ENCODE peak calls at places on chromosomes 3 and 15, in nine cellular contexts. U is AG09319, O is spleen, P is Peyer's patch, V is activated B cell treated with CpG ODN at 0.5 μM for 24 hours, M is right lobe of liver, F is uterus, Z is epithelial cell of proximal tubule, D is ovary. R is an unnamed sample.
A peak's percentile ranks its signal among the peaks of the same experiment; 100 is the strongest.

GRCh38 chr3:143775401-143775970 is 72.8 kb downstream of the SLC9A9 start:
- DNase-seq in O (no peak), F (no peak), U (no peak), D (no peak), V (no peak), M (no peak), P (no peak), Z (no peak), R (no peak)

GRCh38 chr3:156449712-156450574 is 105.0 kb downstream of the SSR3 start:
- DNase-seq in U (no peak), Z (no peak), F (no peak), P (no peak), D (no peak), O (no peak), V (no peak), M (no peak), R (no peak)

GRCh38 chr3:37032961-37033360 is 39.6 kb downstream of the MLH1 start:
- DNase-seq in V (no peak), D (peak; percentile 45), P (no peak), U (no peak), O (no peak), F (peak; percentile 56), M (no peak), Z (no peak), R (no peak)

GRCh38 chr3:107285197-107285596 is 92.0 kb upstream of the CCDC54 start:
- DNase-seq in O (no peak), D (no peak), Z (no peak), U (no peak), P (no peak), M (no peak), V (no peak), F (no peak), R (no peak)

GRCh38 chr15:57728436-57728835 is 21.9 kb downstream of the POLR2M start:
- DNase-seq in O (no peak), V (no peak), D (no peak), F (no peak), P (no peak), U (no peak), Z (no peak), M (no peak), R (no peak)

GRCh38 chr15:101099183-101099582 is 152.7 kb downstream of the CHSY1 start:
- DNase-seq in F (no peak), D (no peak), P (no peak), M (no peak), Z (no peak), V (no peak), U (no peak), O (no peak), R (no peak)

GRCh38 chr3:197335428-197336132 is 37.2 kb upstream of the DLG1 start:
- DNase-seq in U (no peak), P (peak; percentile 39), F (no peak), M (peak; percentile 39), V (no peak), Z (no peak), O (no peak), D (no peak), R (no peak)

GRCh38 chr3:157301755-157302154 is 134.9 kb upstream of the PTX3 start:
- DNase-seq in V (no peak), O (no peak), F (no peak), M (no peak), U (no peak), Z (no peak), D (no peak), P (no peak), R (no peak)

GRCh38 chr3:123949606-123950005 is 11.4 kb downstream of the CCDC14 start:
- DNase-seq in O (no peak), V (no peak), Z (no peak), U (no peak), D (no peak), F (no peak), P (no peak), M (no peak), R (no peak)

GRCh38 chr3:2872884-2873283 is 237.3 kb downstream of the IL5RA start:
- DNase-seq in V (no peak), U (no peak), O (no peak), D (no peak), M (no peak), F (no peak), Z (peak; percentile 35), P (no peak), R (no peak)

GRCh38 chr15:26580943-26581342 is 191.9 kb downstream of the GABRB3 start:
- DNase-seq in O (no peak), V (no peak), U (no peak), D (no peak), M (no peak), P (no peak), Z (no peak), F (no peak), R (no peak)

GRCh38 chr3:14177580-14178246 is 688 bp downstream of the XPC start:
- DNase-seq in D (no peak), M (no peak), Z (no peak), P (no peak), O (no peak), U (no peak), V (no peak), F (no peak), R (no peak)

GRCh38 chr3:149638401-149639092 is 19.3 kb downstream of the WWTR1 start:
- DNase-seq in O (no peak), M (no peak), D (no peak), U (peak; percentile 67), V (no peak), P (no peak), F (peak; percentile 22), Z (no peak), R (peak; percentile 43)

GRCh38 chr3:72973031-72973723 is 23.4 kb upstream of the PPP4R2 start:
- DNase-seq in D (no peak), P (peak; percentile 88), F (no peak), U (no peak), O (no peak), M (peak; percentile 70), V (no peak), Z (peak; percentile 38), R (peak; percentile 40)

GRCh38 chr3:133901083-133901482 is 5.4 kb upstream of the RAB6B start:
- DNase-seq in U (no peak), O (no peak), F (no peak), Z (no peak), D (no peak), V (no peak), P (no peak), M (no peak), R (no peak)
- TF ChIP-seq CTCF in U (no peak), O (no peak), F (no peak), Z (peak; percentile 47), D (no peak), V (no peak), P (no peak), M (no peak), R (no peak)

GRCh38 chr15:71572452-71573053 is 237.8 kb upstream of the NR2E3 start:
- DNase-seq in O (no peak), U (no peak), V (no peak), P (no peak), M (no peak), Z (no peak), F (no peak), D (no peak), R (no peak)
- TF ChIP-seq CTCF in O (no peak), U (no peak), V (no peak), P (no peak), M (peak; percentile 11), Z (peak; percentile 46), F (no peak), D (no peak), R (no peak)

GRCh38 chr3:151201046-151201730 is 1.8 kb downstream of the GPR171 start:
- DNase-seq in D (no peak), O (no peak), P (no peak), V (no peak), Z (no peak), M (no peak), F (no peak), U (no peak), R (no peak)

GRCh38 chr3:151197981-151198767 is 4.8 kb downstream of the GPR171 start:
- DNase-seq in V (no peak), F (no peak), D (no peak), P (no peak), O (no peak), U (no peak), Z (no peak), M (peak; percentile 64), R (no peak)

GRCh38 chr3:151200586-151200985 is 2.4 kb downstream of the GPR171 start:
- DNase-seq in O (no peak), D (no peak), U (no peak), Z (no peak), F (no peak), V (no peak), M (no peak), P (no peak), R (no peak)

GRCh38 chr3:151198849-151199248 is 4.2 kb downstream of the GPR171 start:
- DNase-seq in M (no peak), F (no peak), O (no peak), V (no peak), D (no peak), U (no peak), Z (no peak), P (no peak), R (no peak)

DNA sequence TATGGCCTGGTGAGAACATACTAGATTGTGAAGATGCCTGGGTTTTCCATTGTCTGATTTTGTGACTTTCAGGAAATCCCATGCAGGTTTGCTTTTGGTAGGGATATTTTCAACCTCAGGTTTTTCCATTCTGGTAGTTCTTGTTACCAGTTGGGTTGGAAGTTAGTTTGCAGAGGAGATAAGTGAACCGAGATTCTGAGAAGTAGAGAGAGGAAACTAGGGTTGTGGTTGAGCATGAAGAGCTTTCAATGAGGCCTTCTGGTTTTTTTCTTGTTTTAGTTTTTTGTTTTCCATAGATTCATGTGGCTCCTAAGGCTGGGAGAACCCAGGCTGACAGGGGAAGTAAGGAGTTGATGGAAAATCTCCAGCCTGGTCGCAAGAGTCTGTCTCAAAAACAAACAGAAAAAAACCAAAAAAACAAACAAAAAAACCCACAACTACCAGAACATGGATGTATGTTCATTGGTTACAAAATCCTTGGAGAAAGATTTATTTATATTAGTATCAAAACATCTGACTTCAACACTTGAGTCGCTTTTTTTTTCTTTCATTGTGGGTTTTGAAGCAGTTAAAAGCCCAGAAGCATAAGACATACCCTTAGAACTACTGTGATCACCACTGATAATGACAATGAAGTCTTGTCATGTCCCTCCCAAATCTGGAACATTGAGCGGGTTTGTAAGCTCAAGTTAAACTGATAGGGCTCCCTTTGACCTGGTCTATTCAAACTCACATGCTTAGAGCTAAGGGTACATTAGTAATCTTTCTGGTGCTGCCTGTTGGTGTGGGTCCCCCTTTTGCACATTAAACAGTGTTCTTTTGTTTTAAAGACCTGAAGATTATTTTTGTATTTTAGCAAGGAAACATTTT is 3.2 kb downstream of the GPR171 start:
- DNase-seq in M (no peak), F (no peak), O (no peak), Z (no peak), V (no peak), U (no peak), P (no peak), D (no peak), R (no peak)
- TF ChIP-seq CTCF in M (no peak), F (no peak), O (no peak), Z (no peak), V (no peak), U (no peak), P (no peak), D (no peak), R (no peak)

DNA sequence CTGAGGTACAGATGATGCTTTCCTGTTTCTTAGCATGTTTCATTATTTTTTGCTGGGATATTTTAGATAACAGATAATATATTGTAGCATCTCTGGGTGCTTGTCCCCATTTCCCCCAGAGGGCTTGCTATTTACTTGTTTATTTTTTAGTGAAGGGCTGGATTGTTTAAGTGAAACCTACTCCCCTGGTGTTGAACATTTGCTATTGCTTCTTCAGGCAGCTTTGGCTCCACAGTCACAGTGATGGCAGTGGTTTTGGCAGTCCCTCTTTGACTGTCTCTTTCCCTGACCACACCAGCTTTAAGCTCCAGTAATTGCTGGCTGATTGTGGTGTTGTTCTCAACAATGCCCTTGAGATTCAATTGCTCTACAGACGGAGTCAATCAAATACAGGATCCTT is 128.9 kb downstream of the KLF13 start:
- DNase-seq in P (no peak), F (no peak), V (no peak), O (no peak), Z (no peak), U (no peak), D (no peak), M (no peak), R (no peak)
- TF ChIP-seq CTCF in P (no peak), F (no peak), V (no peak), O (no peak), Z (peak; percentile 24), U (no peak), D (no peak), M (no peak), R (peak; percentile 32)

R was measured in mesothelial cell of epicardium.